ENCODE peak calls at places on chromosomes 2 and 18, in four cellular contexts. F, L, W and O are unnamed samples.

GRCh38 chr2:46845542-46846453 is 69.8 kb downstream of the MCFD2 start:
- DNase-seq in W (no peak), L (no peak), F (no peak), O (no peak)

GRCh38 chr2:227576110-227576509 is 22.6 kb upstream of the SCYGR2 start:
- DNase-seq in W (no peak), L (no peak), F (no peak), O (no peak)

GRCh38 chr18:62182220-62182619 is 4.6 kb downstream of the PIGN start:
- DNase-seq in W (no peak), F (no peak), L (no peak), O (no peak)

GRCh38 chr18:73544618-73545017 is 603.0 kb downstream of the FBXO15 start:
- DNase-seq in L (no peak), W (no peak), F (no peak), O (no peak)

GRCh38 chr18:28158083-28158581 is 18.8 kb downstream of the CDH2 start:
- DNase-seq in W (no peak), F (no peak), L (no peak), O (no peak)

GRCh38 chr18:79395761-79396404 is at the start of gene NFATC1:
- DNase-seq in W (peak), F (peak), L (peak), O (no peak)

GRCh38 chr18:46462523-46462922 is 194.5 kb downstream of the LOXHD1 start:
- DNase-seq in F (no peak), W (no peak), L (no peak), O (no peak)

GRCh38 chr2:25035537-25036220 is 6.2 kb upstream of the EFR3B start:
- DNase-seq in W (no peak), F (no peak), L (no peak), O (no peak)

GRCh38 chr2:20184067-20184938 is 40.6 kb downstream of the SDC1 start:
- DNase-seq in L (no peak), W (no peak), F (peak), O (peak)

GRCh38 chr2:220999351-220999750 is 572.8 kb downstream of the EPHA4 start:
- DNase-seq in W (no peak), F (no peak), L (no peak), O (no peak)

GRCh38 chr2:33219850-33220275 is 256.6 kb upstream of the RASGRP3 start:
- DNase-seq in W (no peak), L (no peak), F (no peak), O (no peak)

GRCh38 chr2:80454628-80455027 is 150.1 kb upstream of the LRRTM1 start:
- DNase-seq in F (no peak), W (no peak), L (no peak), O (no peak)

GRCh38 chr2:42216712-42217111 is 47.6 kb downstream of the EML4 start:
- DNase-seq in W (no peak), F (no peak), L (no peak), O (no peak)

GRCh38 chr2:39948016-39948719 is 169.1 kb upstream of the THUMPD2 start:
- DNase-seq in L (no peak), W (no peak), F (no peak), O (no peak)

GRCh38 chr2:78439122-78439521 is 586.4 kb upstream of the REG3G start:
- DNase-seq in L (no peak), W (no peak), F (no peak), O (no peak)

GRCh38 chr2:55986700-55987440 is 63.3 kb upstream of the EFEMP1 start:
- DNase-seq in W (no peak), F (no peak), L (no peak), O (peak)

GRCh38 chr2:43038034-43038719 is 188.2 kb downstream of the ZFP36L2 start:
- DNase-seq in L (no peak), W (no peak), F (no peak), O (no peak)

GRCh38 chr18:25710981-25711380 is 359.0 kb upstream of the ZNF521 start:
- DNase-seq in W (no peak), L (no peak), F (no peak), O (no peak)

GRCh38 chr2:229269146-229269545 is 1.9 kb downstream of the PID1 start:
- DNase-seq in L (no peak), F (no peak), W (no peak), O (no peak)

GRCh38 chr2:229268626-229269025 is 2.5 kb downstream of the PID1 start:
- DNase-seq in L (no peak), F (peak), W (no peak), O (no peak)

GRCh38 chr2:229273384-229274338 is 2.6 kb upstream of the PID1 start:
- DNase-seq in F (peak), L (no peak), W (no peak), O (peak)

GRCh38 chr2:229269986-229270385 is 1.1 kb downstream of the PID1 start:
- DNase-seq in W (no peak), F (no peak), L (no peak), O (no peak)

DNA sequence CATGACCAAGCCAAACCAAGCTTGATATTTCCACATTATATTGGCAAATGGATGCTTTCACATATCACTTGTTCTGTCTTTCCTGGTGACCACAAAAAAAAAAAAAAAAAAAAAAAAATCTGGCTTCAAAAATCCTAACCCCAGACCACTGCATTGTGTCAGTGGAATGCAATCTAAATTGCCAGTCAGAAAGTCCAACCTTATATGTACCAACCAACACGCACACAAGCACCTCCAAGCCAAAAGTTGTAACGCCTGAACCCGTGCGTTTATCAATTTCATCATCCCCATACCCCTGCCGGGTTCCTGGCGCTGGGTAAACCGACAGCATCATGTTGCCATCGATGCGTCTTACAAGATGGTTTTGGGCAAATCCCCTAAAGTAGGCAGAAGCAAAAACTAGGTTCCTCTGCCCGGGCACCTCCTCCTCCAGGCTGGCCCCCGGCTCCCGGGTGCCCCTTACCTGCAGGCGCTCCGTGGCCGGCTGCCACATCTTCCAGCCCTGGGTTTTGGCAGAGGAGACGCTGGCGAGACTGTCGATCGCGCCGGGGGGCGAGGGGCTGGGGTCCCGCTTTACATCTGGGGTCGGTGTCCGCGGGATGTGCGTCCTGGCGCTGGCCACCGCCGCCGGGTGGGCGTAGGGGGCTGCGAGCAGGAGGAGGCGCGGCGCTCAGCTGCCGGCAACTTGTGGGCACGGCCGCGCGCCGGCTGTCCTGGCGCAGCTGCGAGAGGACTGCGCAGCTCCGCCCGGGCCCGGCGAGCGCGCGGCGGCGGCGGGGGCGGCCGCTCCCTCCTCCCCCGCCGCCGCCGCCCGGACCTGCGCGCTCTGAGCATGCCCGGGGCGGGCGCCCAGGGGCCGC is at the start of gene PID1:
- DNase-seq in W (no peak), L (no peak), F (no peak), O (peak)
- H3K4me3 ChIP-seq in W (peak), L (no peak), F (peak), O (peak)

DNA sequence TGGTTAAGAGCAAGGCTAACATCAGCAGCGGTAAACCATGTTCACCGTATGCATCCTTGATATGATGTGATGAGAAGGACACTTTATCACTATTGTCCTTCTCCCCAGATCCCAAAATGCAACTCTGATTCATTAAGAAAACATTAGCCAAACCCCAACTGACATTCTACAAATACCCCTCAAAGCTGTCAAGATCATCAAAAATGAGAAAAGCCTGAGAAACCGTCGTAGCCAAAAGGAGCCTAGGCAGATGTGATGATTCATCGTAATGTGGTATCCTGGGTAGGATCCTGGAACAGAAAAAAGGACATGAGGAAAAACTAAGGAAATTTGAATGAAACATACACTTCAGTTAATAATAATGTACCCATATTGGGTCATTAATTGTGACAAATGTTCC is 67.3 kb upstream of the ST6GAL2 start:
- DNase-seq in W (no peak), L (no peak), F (peak), O (no peak)
- TF ChIP-seq CTCF in W (no peak), L (no peak), F (no peak), O (no peak)

GRCh38 chr2:62570861-62571698 is 65.1 kb upstream of the TMEM17 start:
- DNase-seq in L (no peak), F (no peak), W (no peak), O (no peak)
- H3K4me3 ChIP-seq in L (no peak), F (peak), W (no peak), O (peak)

GRCh38 chr18:7000484-7001096 is 117.0 kb downstream of the LAMA1 start:
- DNase-seq in W (no peak), F (peak), L (no peak), O (no peak)
- TF ChIP-seq CTCF in W (peak), F (peak), L (no peak), O (peak)

GRCh38 chr2:674319-674985 is 2.8 kb downstream of the TMEM18 start:
- DNase-seq in W (no peak), F (peak), L (no peak), O (no peak)
- H3K4me3 ChIP-seq in W (no peak), F (no peak), L (no peak), O (no peak)

GRCh38 chr2:241804326-241805276 is 4.4 kb upstream of the NEU4 start:
- DNase-seq in F (peak), L (no peak), W (peak), O (no peak)
- TF ChIP-seq CTCF in F (peak), L (no peak), W (no peak), O (no peak)

DNA sequence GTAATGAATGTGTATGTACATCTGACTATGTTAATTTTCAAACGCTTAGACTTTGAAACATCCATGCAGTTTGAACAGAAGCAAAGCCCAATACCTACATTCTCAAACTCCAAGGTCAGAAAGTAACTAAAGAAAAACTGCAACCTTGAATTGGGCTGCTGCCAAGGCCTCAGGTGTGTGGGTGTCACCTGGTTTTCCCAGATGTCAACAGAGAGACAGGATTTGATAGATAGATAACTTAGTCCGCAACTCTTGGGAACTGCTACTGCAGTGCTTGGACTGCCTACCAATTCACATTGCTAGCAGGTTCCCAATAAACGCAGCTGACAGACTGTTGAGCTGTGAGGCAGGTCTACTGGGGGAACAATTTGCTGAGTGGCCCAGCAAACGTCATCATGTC is 78.7 kb upstream of the PAPOLG start:
- DNase-seq in F (no peak), W (no peak), L (no peak), O (no peak)
- H3K4me3 ChIP-seq in F (no peak), W (no peak), L (no peak), O (no peak)